ENCODE peak calls at places on chromosomes 6 and 20, in eight cellular contexts. J is hepatocyte; A is heart right ventricle; Y is psoas muscle; W is brain microvascular endothelial cell; H is uterus; Z is CD8-positive, alpha-beta T cell; F is ovary. Q is an unnamed sample. For H3K36me3, the result is how much of the 10 kb centered on the place peaks cover.

GRCh38 chr20:38094373-38094775 is 60.8 kb downstream of the RPRD1B start:
- DNase-seq in W (peak), Z (no peak), H (peak), Y (peak), A (peak), F (no peak), J (peak), Q (peak)

GRCh38 chr20:61724376-61724775 is 341.3 kb downstream of the TAF4 start:
- DNase-seq in F (no peak), H (no peak), Z (no peak), Y (no peak), J (no peak), W (no peak), A (no peak), Q (no peak)

GRCh38 chr6:87654880-87655454 is 47.1 kb downstream of the AKIRIN2 start:
- DNase-seq in F (no peak), A (no peak), J (no peak), Y (no peak), Z (no peak), W (no peak), H (no peak), Q (no peak)

GRCh38 chr6:139568956-139569538 is 194.6 kb upstream of the CITED2 start:
- DNase-seq in H (no peak), A (no peak), J (no peak), Z (no peak), W (peak), F (no peak), Y (no peak), Q (no peak)

GRCh38 chr6:77650098-77650663 is 2.7 kb upstream of the MEI4 start:
- DNase-seq in A (peak), Z (no peak), J (peak), W (no peak), H (no peak), Y (peak), F (peak), Q (no peak)

GRCh38 chr20:53074811-53075314 is 102.7 kb downstream of the TSHZ2 start:
- DNase-seq in W (no peak), H (no peak), Z (no peak), F (no peak), A (no peak), J (no peak), Y (no peak), Q (no peak)

GRCh38 chr20:48278961-48279481 is 493.7 kb upstream of the SULF2 start:
- DNase-seq in H (no peak), J (no peak), W (no peak), Z (no peak), Y (no peak), A (peak), F (no peak), Q (no peak)

GRCh38 chr6:117818449-117818848 is 88.6 kb upstream of the SLC35F1 start:
- DNase-seq in F (no peak), W (no peak), J (no peak), Z (no peak), Y (no peak), H (no peak), A (no peak), Q (no peak)

GRCh38 chr6:112180095-112180820 is 74.1 kb downstream of the LAMA4 start:
- DNase-seq in Y (no peak), F (peak), A (peak), W (no peak), Z (no peak), J (peak), H (peak), Q (no peak)

GRCh38 chr20:47475419-47476044 is 26.2 kb upstream of the NCOA3 start:
- DNase-seq in Z (no peak), Y (no peak), W (no peak), H (no peak), F (no peak), A (no peak), J (no peak), Q (no peak)

GRCh38 chr20:46090095-46090388 is 280 bp upstream of the NCOA5 start:
- DNase-seq in A (no peak), W (no peak), Z (no peak), Y (no peak), F (no peak), J (no peak), H (no peak), Q (no peak)

GRCh38 chr6:116387374-116387773 is 16.6 kb downstream of the DSE start:
- DNase-seq in Y (no peak), Z (no peak), J (no peak), F (no peak), A (no peak), H (peak), W (peak), Q (no peak)

GRCh38 chr6:133889557-133890301 is 816 bp downstream of the TCF21 start:
- DNase-seq in Z (no peak), A (no peak), W (no peak), F (peak), Y (no peak), J (peak), H (peak), Q (no peak)

GRCh38 chr6:167817016-167817415 is 9.7 kb upstream of the AFDN start:
- DNase-seq in Y (no peak), A (no peak), F (no peak), H (no peak), Z (no peak), W (no peak), J (no peak), Q (no peak)

GRCh38 chr6:119308048-119308570 is 41.5 kb downstream of the MAN1A1 start:
- DNase-seq in Z (no peak), J (peak), F (no peak), H (no peak), W (peak), A (no peak), Y (no peak), Q (no peak)

GRCh38 chr20:47982574-47983360 is 197.5 kb upstream of the SULF2 start:
- DNase-seq in A (no peak), Y (no peak), Z (no peak), F (no peak), H (no peak), J (no peak), W (no peak), Q (peak)

DNA sequence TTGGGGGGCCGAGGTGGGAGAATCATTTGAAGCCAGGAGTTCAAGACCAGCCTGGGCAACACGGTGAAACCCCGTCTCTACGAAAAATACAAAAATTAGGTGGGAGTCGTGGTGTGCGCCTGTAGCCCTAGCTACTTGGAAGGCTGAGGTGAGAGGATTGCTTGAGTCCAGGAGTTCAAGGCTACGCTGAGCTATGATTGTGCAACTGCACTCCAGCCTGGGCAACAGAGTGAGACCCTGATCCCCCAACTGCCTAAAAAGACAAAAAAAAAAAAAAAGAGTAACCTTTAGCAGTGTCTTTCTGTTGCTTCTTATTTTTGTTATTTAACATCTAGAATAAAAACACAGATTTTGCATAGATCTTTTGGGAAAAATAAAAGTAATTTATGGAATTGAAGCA is 13.1 kb upstream of the COQ3 start:
- DNase-seq in A (no peak), H (no peak), Y (no peak), W (no peak), F (no peak), Z (no peak), J (no peak), Q (no peak)
- H3K36me3 ChIP-seq in A (half or more), H (under half), Y (under half), W (half or more), F (under half), Z (half or more), J (under half), Q (under half)

DNA sequence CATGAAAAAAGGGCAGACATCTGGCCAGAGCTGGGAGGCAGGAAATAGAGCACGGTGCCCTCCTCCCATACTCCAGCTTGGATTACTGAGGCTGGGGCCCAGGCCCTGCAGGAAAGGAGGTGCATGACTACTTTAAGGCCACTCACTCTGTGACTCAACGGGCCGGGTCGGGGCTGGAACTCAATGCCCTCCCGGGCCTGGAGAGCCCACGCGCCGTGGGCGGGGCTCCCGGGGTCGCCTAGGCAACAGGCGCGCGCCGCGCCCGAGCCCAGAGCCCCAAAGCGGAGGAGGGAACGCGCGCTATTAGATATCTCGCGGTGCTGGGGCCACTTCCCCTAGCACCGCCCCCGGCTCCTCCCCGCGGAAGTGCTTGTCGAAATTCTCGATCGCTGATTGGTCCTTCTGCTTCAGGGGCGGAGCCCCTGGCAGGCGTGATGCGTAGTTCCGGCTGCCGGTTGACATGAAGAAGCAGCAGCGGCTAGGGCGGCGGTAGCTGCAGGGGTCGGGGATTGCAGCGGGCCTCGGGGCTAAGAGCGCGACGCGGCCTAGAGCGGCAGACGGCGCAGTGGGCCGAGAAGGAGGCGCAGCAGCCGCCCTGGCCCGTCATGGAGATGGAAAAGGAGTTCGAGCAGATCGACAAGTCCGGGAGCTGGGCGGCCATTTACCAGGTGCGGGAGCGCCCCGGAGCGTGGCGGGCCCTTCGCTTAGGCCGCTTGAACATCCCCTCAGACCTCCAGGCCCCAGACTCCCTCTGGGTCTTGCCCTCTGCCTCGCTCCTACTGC is at the start of gene PTPN1:
- DNase-seq in H (peak), A (peak), Y (peak), F (peak), Z (peak), W (peak), J (peak), Q (peak)
- TF ChIP-seq CTCF in H (no peak), A (no peak), Y (no peak), F (no peak), Z (no peak), W (peak), J (no peak), Q (no peak)

GRCh38 chr6:74677463-74677862 is 528.4 kb downstream of the COL12A1 start:
- DNase-seq in A (no peak), W (no peak), J (no peak), H (no peak), Z (no peak), Y (no peak), F (no peak), Q (no peak)

GRCh38 chr6:74674377-74674776 is 531.5 kb downstream of the COL12A1 start:
- DNase-seq in Z (no peak), W (no peak), H (no peak), F (no peak), Y (no peak), J (no peak), A (no peak), Q (no peak)

GRCh38 chr6:74671558-74672025 is 534.3 kb downstream of the COL12A1 start:
- DNase-seq in J (no peak), A (no peak), H (no peak), Y (no peak), W (peak), Z (no peak), F (no peak), Q (no peak)
- H3K4me3 ChIP-seq in J (no peak), A (no peak), H (no peak), Y (no peak), W (no peak), Z (no peak), F (no peak), Q (no peak)

DNA sequence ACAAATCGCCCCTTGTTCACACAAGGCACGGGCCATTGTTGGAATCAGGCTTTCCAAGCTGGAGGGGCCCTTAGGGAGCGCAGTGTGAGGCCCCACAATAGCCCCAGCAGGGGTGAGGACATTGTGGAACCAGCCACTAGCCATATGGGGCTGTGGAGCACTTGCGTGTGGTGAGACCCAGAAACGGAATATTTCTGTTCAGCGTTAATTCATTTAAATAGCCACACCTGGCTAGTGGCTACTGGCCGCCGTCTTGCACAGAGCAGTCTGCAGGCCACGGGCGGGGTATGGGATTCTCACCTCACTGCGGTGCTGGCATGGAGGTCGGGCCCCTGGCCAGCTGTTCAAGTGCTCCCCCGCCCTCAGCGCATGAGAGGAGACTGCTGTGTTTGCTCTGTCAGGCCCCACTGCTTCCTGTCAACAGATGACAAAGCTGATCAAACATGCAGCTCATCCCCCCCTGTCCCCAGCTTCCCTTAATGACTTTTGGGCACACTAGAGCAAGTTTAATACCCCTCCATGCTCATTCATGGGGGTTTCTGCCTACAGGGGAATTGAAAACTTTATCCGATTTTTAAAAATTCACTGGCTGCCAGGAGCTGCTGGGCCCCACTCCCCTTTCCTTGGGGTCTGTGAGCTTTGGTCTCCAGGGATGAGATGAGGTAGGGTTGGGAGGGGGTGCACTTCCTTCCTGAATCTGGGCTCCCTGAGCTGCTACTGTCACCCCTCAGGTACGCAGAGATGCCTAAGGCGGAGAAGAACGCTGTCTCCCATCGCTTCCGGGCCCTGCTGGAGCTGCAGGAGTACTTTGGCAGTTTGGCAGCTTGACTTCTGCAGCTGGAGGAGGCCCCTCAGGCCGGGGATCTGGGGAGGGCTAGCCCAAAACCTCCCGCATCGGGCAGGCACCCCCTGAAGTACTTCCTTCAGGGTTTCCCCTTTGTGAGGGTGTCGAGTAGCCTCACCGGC is 13.6 kb downstream of the ITPA start:
- DNase-seq in Z (no peak), A (peak), J (peak), H (no peak), F (no peak), Y (peak), W (no peak), Q (peak)
- H3K36me3 ChIP-seq in Z (under half), A (half or more), J (under half), H (under half), F (under half), Y (under half), W (under half), Q (under half)